ENCODE peak calls at places on chromosome 14, in six cellular contexts. One of them, this sample, is unnamed.

GRCh38 chr14:58832010-58832409 is 194.2 kb downstream of the DACT1 start:
- DNase-seq in endothelial cell: no peak
- DNase-seq in AG10803: peak; percentile 12
- DNase-seq in Calu3: peak; percentile 5
- DNase-seq in prostate gland: peak; percentile 73
- DNase-seq in GM12865: no peak
- DNase-seq in this sample: no peak

GRCh38 chr14:66709292-66709691 is 201.3 kb downstream of the GPHN start:
- DNase-seq in GM12865: no peak
- DNase-seq in endothelial cell: no peak
- DNase-seq in prostate gland: no peak
- DNase-seq in AG10803: peak; percentile 6
- DNase-seq in Calu3: no peak
- DNase-seq in this sample: no peak

GRCh38 chr14:65075628-65076325 is 26.5 kb downstream of the MAX start:
- DNase-seq in Calu3: no peak
- DNase-seq in GM12865: no peak
- DNase-seq in endothelial cell: no peak
- DNase-seq in prostate gland: no peak
- DNase-seq in AG10803: no peak
- DNase-seq in this sample: no peak

GRCh38 chr14:63203618-63204406 is 431 bp upstream of the RHOJ start:
- DNase-seq in Calu3: peak; percentile 57
- DNase-seq in prostate gland: peak; percentile 36
- DNase-seq in GM12865: peak; percentile 11
- DNase-seq in AG10803: peak; percentile 92
- DNase-seq in endothelial cell: peak; percentile 76
- DNase-seq in this sample: peak; percentile 94

GRCh38 chr14:101235042-101235871 is 326.0 kb upstream of the DIO3 start:
- DNase-seq in GM12865: peak; percentile 11
- DNase-seq in AG10803: peak; percentile 17
- DNase-seq in Calu3: peak; percentile 91
- DNase-seq in prostate gland: no peak
- DNase-seq in endothelial cell: peak; percentile 88
- DNase-seq in this sample: peak; percentile 41

GRCh38 chr14:26872510-26872909 is 274.7 kb upstream of the NOVA1 start:
- DNase-seq in Calu3: no peak
- DNase-seq in endothelial cell: no peak
- DNase-seq in AG10803: no peak
- DNase-seq in prostate gland: no peak
- DNase-seq in GM12865: no peak
- DNase-seq in this sample: no peak

GRCh38 chr14:22900088-22900799 is 17.2 kb downstream of the REM2 start:
- DNase-seq in endothelial cell: peak; percentile 36
- DNase-seq in Calu3: peak; percentile 45
- DNase-seq in AG10803: peak; percentile 76
- DNase-seq in GM12865: peak; percentile 82
- DNase-seq in prostate gland: peak; percentile 58
- DNase-seq in this sample: peak; percentile 58

GRCh38 chr14:85443001-85443400 is 86.9 kb upstream of the FLRT2 start:
- DNase-seq in AG10803: no peak
- DNase-seq in Calu3: no peak
- DNase-seq in prostate gland: no peak
- DNase-seq in endothelial cell: no peak
- DNase-seq in GM12865: no peak
- DNase-seq in this sample: no peak

GRCh38 chr14:20682127-20682434 is 2.3 kb upstream of the RNASE4 start:
- DNase-seq in Calu3: no peak
- DNase-seq in endothelial cell: no peak
- DNase-seq in prostate gland: no peak
- DNase-seq in GM12865: no peak
- DNase-seq in AG10803: no peak
- DNase-seq in this sample: no peak

GRCh38 chr14:100438678-100439592 is 115.8 kb downstream of the SLC25A47 start:
- DNase-seq in Calu3: peak; percentile 82
- DNase-seq in AG10803: peak; percentile 64
- DNase-seq in endothelial cell: no peak
- DNase-seq in prostate gland: peak; percentile 79
- DNase-seq in GM12865: no peak
- DNase-seq in this sample: peak; percentile 84

GRCh38 chr14:22829661-22830328 is at the start of gene MRPL52:
- DNase-seq in GM12865: peak; percentile 96
- DNase-seq in Calu3: peak; percentile 79
- DNase-seq in endothelial cell: peak; percentile 80
- DNase-seq in prostate gland: peak; percentile 88
- DNase-seq in AG10803: peak; percentile 85
- DNase-seq in this sample: peak; percentile 78

GRCh38 chr14:88023658-88024187 is 18.8 kb downstream of the GPR65 start:
- DNase-seq in Calu3: no peak
- DNase-seq in endothelial cell: no peak
- DNase-seq in prostate gland: no peak
- DNase-seq in GM12865: peak; percentile 5
- DNase-seq in AG10803: no peak
- DNase-seq in this sample: no peak

GRCh38 chr14:68811161-68811560 is 18.3 kb upstream of the ZFP36L1 start:
- DNase-seq in endothelial cell: no peak
- DNase-seq in prostate gland: no peak
- DNase-seq in AG10803: no peak
- DNase-seq in Calu3: no peak
- DNase-seq in GM12865: no peak
- DNase-seq in this sample: no peak

GRCh38 chr14:66117600-66117999 is 368.6 kb upstream of the CCDC196 start:
- DNase-seq in Calu3: peak; percentile 12
- DNase-seq in GM12865: no peak
- DNase-seq in endothelial cell: no peak
- DNase-seq in prostate gland: no peak
- DNase-seq in AG10803: peak; percentile 62
- DNase-seq in this sample: peak; percentile 24

GRCh38 chr14:61533513-61534255 is 161.6 kb upstream of the HIF1A start:
- DNase-seq in GM12865: no peak
- DNase-seq in endothelial cell: no peak
- DNase-seq in Calu3: no peak
- DNase-seq in prostate gland: no peak
- DNase-seq in AG10803: no peak
- DNase-seq in this sample: no peak

GRCh38 chr14:51928568-51928967 is 60.8 kb upstream of the RTRAF start:
- DNase-seq in endothelial cell: no peak
- DNase-seq in prostate gland: no peak
- DNase-seq in GM12865: no peak
- DNase-seq in AG10803: no peak
- DNase-seq in Calu3: no peak
- DNase-seq in this sample: no peak

GRCh38 chr14:72892879-72893635 is 844 bp downstream of the DPF3 start:
- DNase-seq in Calu3: peak; percentile 31
- DNase-seq in prostate gland: no peak
- DNase-seq in AG10803: no peak
- DNase-seq in endothelial cell: peak; percentile 41
- DNase-seq in GM12865: peak; percentile 45
- DNase-seq in this sample: no peak

GRCh38 chr14:93317836-93318807 is 14.7 kb downstream of the BTBD7 start:
- DNase-seq in endothelial cell: no peak
- DNase-seq in AG10803: peak; percentile 11
- DNase-seq in prostate gland: no peak
- DNase-seq in Calu3: peak; percentile 25
- DNase-seq in GM12865: no peak
- DNase-seq in this sample: peak; percentile 42

GRCh38 chr14:93930989-93931307 is 3.8 kb downstream of the FAM181A start:
- DNase-seq in GM12865: no peak
- DNase-seq in Calu3: no peak
- DNase-seq in AG10803: no peak
- DNase-seq in prostate gland: no peak
- DNase-seq in endothelial cell: no peak
- DNase-seq in this sample: no peak

GRCh38 chr14:78007160-78007559 is 163.0 kb upstream of the NRXN3 start:
- DNase-seq in prostate gland: no peak
- DNase-seq in GM12865: peak; percentile 18
- DNase-seq in AG10803: no peak
- DNase-seq in Calu3: no peak
- DNase-seq in endothelial cell: no peak
- DNase-seq in this sample: no peak

DNA sequence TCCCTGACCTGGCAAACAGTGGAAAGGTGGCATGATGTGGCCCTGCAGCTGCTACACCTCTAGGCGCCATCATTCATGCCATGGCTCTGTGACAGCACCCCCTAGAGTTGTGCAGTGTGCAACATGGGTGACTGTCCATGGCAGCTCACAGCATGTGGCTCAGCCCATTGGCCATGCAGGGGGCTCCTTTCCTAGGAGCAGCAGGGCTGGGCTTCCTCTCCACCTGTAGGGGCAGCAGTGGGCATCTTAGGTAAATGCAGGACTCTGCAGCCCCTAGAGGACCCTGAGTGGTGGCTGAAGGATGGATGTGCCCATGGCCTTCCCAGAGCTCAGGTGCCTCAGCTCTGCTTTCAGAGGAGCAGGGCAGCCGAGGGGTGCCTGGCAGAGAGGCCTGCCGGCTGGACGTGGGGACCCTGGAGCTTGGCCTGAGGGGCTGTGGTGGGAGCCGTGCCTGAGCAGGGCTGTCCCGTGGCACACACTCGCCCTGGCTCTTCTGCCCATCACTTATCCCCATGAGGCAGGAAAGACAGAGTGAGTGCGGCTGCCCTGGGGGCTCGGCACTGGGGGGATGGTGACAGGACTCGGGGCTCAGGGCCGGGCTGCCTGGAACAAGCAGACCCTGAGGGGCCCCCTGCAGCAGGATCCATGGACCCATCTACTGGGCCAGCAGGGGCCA is 7.4 kb downstream of the ADSS1 start:
- DNase-seq in AG10803: no peak
- DNase-seq in GM12865: no peak
- DNase-seq in Calu3: peak; percentile 55
- DNase-seq in prostate gland: no peak
- DNase-seq in endothelial cell: no peak
- DNase-seq in this sample: peak; percentile 16
- TF ChIP-seq CTCF in AG10803: peak; percentile 12
- TF ChIP-seq CTCF in GM12865: peak; percentile 31
- TF ChIP-seq CTCF in Calu3: peak; percentile 39
- TF ChIP-seq CTCF in prostate gland: no peak
- TF ChIP-seq CTCF in endothelial cell: peak; percentile 15
- TF ChIP-seq CTCF in this sample: peak; percentile 73

GRCh38 chr14:96863327-96863985 is 66.3 kb downstream of the VRK1 start:
- DNase-seq in GM12865: no peak
- DNase-seq in Calu3: no peak
- DNase-seq in AG10803: no peak
- DNase-seq in endothelial cell: no peak
- DNase-seq in prostate gland: no peak
- DNase-seq in this sample: no peak

GRCh38 chr14:96852823-96853422 is 55.7 kb downstream of the VRK1 start:
- DNase-seq in Calu3: peak; percentile 24
- DNase-seq in prostate gland: no peak
- DNase-seq in endothelial cell: peak; percentile 8
- DNase-seq in AG10803: peak; percentile 68
- DNase-seq in GM12865: peak; percentile 48
- DNase-seq in this sample: peak; percentile 52

GRCh38 chr14:96861568-96862310 is 64.6 kb downstream of the VRK1 start:
- DNase-seq in GM12865: no peak
- DNase-seq in prostate gland: no peak
- DNase-seq in Calu3: no peak
- DNase-seq in AG10803: no peak
- DNase-seq in endothelial cell: peak; percentile 35
- DNase-seq in this sample: no peak

GRCh38 chr14:96863986-96864330 is 66.8 kb downstream of the VRK1 start:
- DNase-seq in Calu3: no peak
- DNase-seq in prostate gland: no peak
- DNase-seq in endothelial cell: no peak
- DNase-seq in AG10803: no peak
- DNase-seq in GM12865: no peak
- DNase-seq in this sample: no peak

GRCh38 chr14:96858643-96859042 is 61.5 kb downstream of the VRK1 start:
- DNase-seq in endothelial cell: no peak
- DNase-seq in prostate gland: no peak
- DNase-seq in AG10803: no peak
- DNase-seq in Calu3: no peak
- DNase-seq in GM12865: no peak
- DNase-seq in this sample: no peak
- TF ChIP-seq CTCF in endothelial cell: no peak
- TF ChIP-seq CTCF in prostate gland: no peak
- TF ChIP-seq CTCF in AG10803: no peak
- TF ChIP-seq CTCF in Calu3: no peak
- TF ChIP-seq CTCF in GM12865: no peak
- TF ChIP-seq CTCF in this sample: no peak

GRCh38 chr14:70047598-70048312 is 141.0 kb downstream of the SLC8A3 start:
- DNase-seq in AG10803: no peak
- DNase-seq in prostate gland: no peak
- DNase-seq in GM12865: no peak
- DNase-seq in Calu3: no peak
- DNase-seq in endothelial cell: no peak
- DNase-seq in this sample: no peak

GRCh38 chr14:70045296-70045695 is 143.5 kb downstream of the SLC8A3 start:
- DNase-seq in AG10803: peak; percentile 4
- DNase-seq in GM12865: no peak
- DNase-seq in endothelial cell: no peak
- DNase-seq in Calu3: no peak
- DNase-seq in prostate gland: no peak
- DNase-seq in this sample: no peak

GRCh38 chr14:70048313-70048654 is 140.5 kb downstream of the SLC8A3 start:
- DNase-seq in prostate gland: no peak
- DNase-seq in AG10803: no peak
- DNase-seq in endothelial cell: no peak
- DNase-seq in GM12865: no peak
- DNase-seq in Calu3: no peak
- DNase-seq in this sample: no peak

DNA sequence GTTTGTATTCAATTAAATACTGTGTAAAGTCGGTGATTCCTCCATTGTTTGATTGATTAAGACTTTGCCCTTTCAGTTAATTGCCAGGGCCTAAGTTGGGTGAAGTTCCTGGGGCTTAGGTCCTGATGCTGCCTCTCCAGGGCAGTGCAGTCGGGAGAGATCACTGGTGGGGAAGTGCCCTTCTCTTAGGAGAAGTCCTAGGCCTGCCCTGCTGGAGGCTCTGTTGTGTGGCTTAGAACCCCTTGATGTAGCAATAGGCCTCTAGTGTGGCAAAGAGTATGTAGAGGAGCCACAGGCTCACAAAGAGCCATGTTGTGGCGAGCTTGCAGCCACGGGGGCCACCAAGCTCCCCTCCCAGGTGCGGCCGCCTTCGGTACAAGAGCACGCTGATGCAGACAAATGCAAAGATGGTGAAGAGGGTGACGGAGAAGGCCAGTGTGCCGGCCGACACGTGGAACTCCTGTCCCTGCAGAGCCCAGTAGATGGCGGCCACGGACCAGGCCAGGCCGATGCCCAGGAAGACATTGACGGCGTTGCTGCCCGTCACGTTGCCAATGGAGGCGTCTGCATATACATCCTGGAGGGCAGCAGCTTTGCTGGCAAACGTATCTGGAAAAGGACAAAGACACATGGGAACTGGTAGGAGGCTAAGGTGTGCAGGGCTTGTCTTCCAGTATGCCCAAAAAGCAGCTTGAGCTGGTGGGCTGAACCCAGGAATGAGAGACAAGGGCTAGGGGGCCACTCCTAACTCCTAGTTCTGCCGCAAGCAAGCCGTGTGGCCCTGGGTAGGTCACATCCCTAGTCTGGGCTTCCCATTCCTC is 142.8 kb downstream of the SLC8A3 start:
- DNase-seq in GM12865: peak; percentile 60
- DNase-seq in AG10803: peak; percentile 43
- DNase-seq in prostate gland: peak; percentile 65
- DNase-seq in Calu3: peak; percentile 90
- DNase-seq in endothelial cell: peak; percentile 86
- DNase-seq in this sample: peak; percentile 61
- TF ChIP-seq CTCF in GM12865: peak; percentile 58
- TF ChIP-seq CTCF in AG10803: peak; percentile 61
- TF ChIP-seq CTCF in prostate gland: peak; percentile 74
- TF ChIP-seq CTCF in Calu3: peak; percentile 76
- TF ChIP-seq CTCF in endothelial cell: peak; percentile 35
- TF ChIP-seq CTCF in this sample: peak; percentile 78

GRCh38 chr14:91398192-91398591 is 19.4 kb downstream of the CCDC88C start:
- DNase-seq in endothelial cell: no peak
- DNase-seq in Calu3: no peak
- DNase-seq in prostate gland: no peak
- DNase-seq in AG10803: no peak
- DNase-seq in GM12865: no peak
- DNase-seq in this sample: no peak
- TF ChIP-seq CTCF in endothelial cell: no peak
- TF ChIP-seq CTCF in Calu3: no peak
- TF ChIP-seq CTCF in prostate gland: no peak
- TF ChIP-seq CTCF in AG10803: no peak
- TF ChIP-seq CTCF in GM12865: no peak
- TF ChIP-seq CTCF in this sample: no peak